ENCODE peak calls at places on chromosomes 16 and 17, in nine cellular contexts. I is stimulated activated CD8-positive, alpha-beta memory T cell treated with anti-CD3 and anti-CD28 coated beads, Interleukin-4, amount 100 ng/mL, for 24 hours; R is Caki2; O is endodermal cell; A is mucosa of descending colon; V is activated CD4-positive, alpha-beta memory T cell treated with anti-CD3 and anti-CD28 coated beads for 36 hours; Q is H1; C is left colon; S is DMS53. B is an unnamed sample.

GRCh38 chr17:63476857-63477470 is at the start of gene ACE:
- DNase-seq in I (peak), R (no peak), O (peak), A (peak), V (peak), Q (no peak), C (peak), S (peak), B (no peak)

GRCh38 chr16:1188781-1189189 is 35.9 kb downstream of the CACNA1H start:
- DNase-seq in I (peak), R (peak), O (peak), A (peak), V (peak), Q (peak), C (peak), S (peak), B (peak)

GRCh38 chr16:71242601-71243000 is 12.1 kb upstream of the HYDIN start:
- DNase-seq in I (no peak), R (no peak), O (no peak), A (no peak), V (no peak), Q (no peak), C (no peak), S (no peak), B (no peak)

GRCh38 chr17:6107791-6108190 is 37.6 kb downstream of the WSCD1 start:
- DNase-seq in I (no peak), R (no peak), O (peak), A (no peak), V (no peak), Q (no peak), C (no peak), S (no peak), B (no peak)

GRCh38 chr16:17437142-17437720 is 33.5 kb downstream of the XYLT1 start:
- DNase-seq in I (no peak), R (no peak), O (no peak), A (no peak), V (no peak), Q (no peak), C (no peak), S (no peak), B (no peak)

GRCh38 chr16:58426095-58426494 is 33.8 kb downstream of the GINS3 start:
- DNase-seq in I (peak), R (no peak), O (no peak), A (no peak), V (peak), Q (no peak), C (peak), S (no peak), B (no peak)

GRCh38 chr16:30567160-30567990 is 4.1 kb downstream of the ZNF688 start:
- DNase-seq in I (peak), R (peak), O (no peak), A (no peak), V (peak), Q (no peak), C (no peak), S (peak), B (no peak)

GRCh38 chr17:57911834-57912673 is 43.2 kb downstream of the CUEDC1 start:
- DNase-seq in I (no peak), R (no peak), O (peak), A (peak), V (no peak), Q (no peak), C (peak), S (peak), B (no peak)

GRCh38 chr17:17206149-17206912 is at the start of gene PLD6:
- DNase-seq in I (peak), R (peak), O (no peak), A (peak), V (peak), Q (no peak), C (peak), S (peak), B (peak)

GRCh38 chr16:77682586-77682985 is 39.7 kb upstream of the NUDT7 start:
- DNase-seq in I (no peak), R (no peak), O (no peak), A (no peak), V (no peak), Q (no peak), C (no peak), S (no peak), B (no peak)

GRCh38 chr16:3760518-3760917 is 43.2 kb upstream of the TRAP1 start:
- DNase-seq in I (no peak), R (no peak), O (no peak), A (no peak), V (no peak), Q (no peak), C (no peak), S (no peak), B (no peak)

GRCh38 chr16:59339871-59340270 is 605.8 kb upstream of the GOT2 start:
- DNase-seq in I (no peak), R (no peak), O (peak), A (no peak), V (no peak), Q (peak), C (no peak), S (no peak), B (no peak)

GRCh38 chr17:17520599-17521232 is 24.5 kb upstream of the RASD1 start:
- DNase-seq in I (no peak), R (no peak), O (no peak), A (no peak), V (no peak), Q (no peak), C (no peak), S (no peak), B (no peak)

GRCh38 chr16:4140652-4141051 is 24.4 kb upstream of the ADCY9 start:
- DNase-seq in I (no peak), R (peak), O (no peak), A (no peak), V (no peak), Q (no peak), C (no peak), S (no peak), B (no peak)

GRCh38 chr16:24036614-24037013 is 200.8 kb downstream of the PRKCB start:
- DNase-seq in I (no peak), R (peak), O (peak), A (peak), V (peak), Q (no peak), C (peak), S (peak), B (peak)

GRCh38 chr16:50839920-50840729 is 98.2 kb downstream of the CYLD start:
- DNase-seq in I (no peak), R (no peak), O (peak), A (no peak), V (no peak), Q (no peak), C (no peak), S (no peak), B (no peak)

GRCh38 chr16:28567292-28567691 is 13.6 kb downstream of the SGF29 start:
- DNase-seq in I (no peak), R (no peak), O (no peak), A (no peak), V (no peak), Q (no peak), C (no peak), S (no peak), B (no peak)

GRCh38 chr17:75688209-75688771 is 21.2 kb downstream of the SAP30BP start:
- DNase-seq in I (no peak), R (no peak), O (no peak), A (peak), V (peak), Q (no peak), C (no peak), S (no peak), B (no peak)

GRCh38 chr17:49217651-49218413 is 7.3 kb downstream of the ABI3 start:
- DNase-seq in I (peak), R (no peak), O (no peak), A (peak), V (peak), Q (no peak), C (peak), S (no peak), B (no peak)

GRCh38 chr17:1197379-1197778 is 17.6 kb upstream of the ABR start:
- DNase-seq in I (no peak), R (no peak), O (no peak), A (no peak), V (no peak), Q (no peak), C (no peak), S (no peak), B (no peak)

GRCh38 chr17:74750039-74750326 is 1.6 kb downstream of the NHERF1 start:
- DNase-seq in I (no peak), R (no peak), O (no peak), A (no peak), V (no peak), Q (no peak), C (no peak), S (no peak), B (no peak)

GRCh38 chr16:85988723-85989313 is 89.9 kb downstream of the IRF8 start:
- DNase-seq in I (no peak), R (no peak), O (peak), A (no peak), V (peak), Q (no peak), C (peak), S (no peak), B (no peak)

GRCh38 chr16:53743149-53743566 is 39.2 kb downstream of the FTO start:
- DNase-seq in I (no peak), R (peak), O (peak), A (no peak), V (peak), Q (no peak), C (peak), S (peak), B (peak)

GRCh38 chr17:80919331-80920284 is 72.0 kb upstream of the CHMP6 start:
- DNase-seq in I (no peak), R (no peak), O (no peak), A (no peak), V (no peak), Q (no peak), C (no peak), S (no peak), B (no peak)

GRCh38 chr17:50238594-50239287 is 35.5 kb upstream of the TMEM92 start:
- DNase-seq in I (no peak), R (no peak), O (no peak), A (no peak), V (no peak), Q (no peak), C (no peak), S (peak), B (peak)

GRCh38 chr17:50060951-50061712 is 5.2 kb downstream of the ITGA3 start:
- DNase-seq in I (no peak), R (no peak), O (peak), A (peak), V (no peak), Q (no peak), C (peak), S (no peak), B (peak)

GRCh38 chr17:2780256-2780655 is 16.0 kb upstream of the RAP1GAP2 start:
- DNase-seq in I (no peak), R (no peak), O (no peak), A (peak), V (no peak), Q (no peak), C (peak), S (no peak), B (no peak)

GRCh38 chr17:31269597-31269996 is 27.4 kb downstream of the OMG start:
- DNase-seq in I (no peak), R (peak), O (peak), A (no peak), V (no peak), Q (peak), C (no peak), S (no peak), B (peak)

GRCh38 chr17:50270430-50271172 is 3.7 kb upstream of the TMEM92 start:
- DNase-seq in I (no peak), R (no peak), O (no peak), A (no peak), V (peak), Q (no peak), C (no peak), S (no peak), B (peak)

GRCh38 chr16:2686912-2687507 is 4.7 kb downstream of the KCTD5 start:
- DNase-seq in I (peak), R (no peak), O (no peak), A (peak), V (peak), Q (no peak), C (peak), S (no peak), B (no peak)

GRCh38 chr17:44971776-44972483 is 3.8 kb upstream of the C1QL1 start:
- DNase-seq in I (peak), R (no peak), O (peak), A (no peak), V (peak), Q (no peak), C (no peak), S (no peak), B (peak)

GRCh38 chr16:2765462-2766404 is 11.3 kb downstream of the ELOB start:
- DNase-seq in I (no peak), R (no peak), O (no peak), A (peak), V (no peak), Q (no peak), C (no peak), S (no peak), B (no peak)

GRCh38 chr16:1635070-1635469 is 22.9 kb downstream of the CRAMP1 start:
- DNase-seq in I (no peak), R (no peak), O (no peak), A (no peak), V (peak), Q (no peak), C (no peak), S (no peak), B (no peak)

GRCh38 chr16:77835111-77835510 is 46.7 kb downstream of the VAT1L start:
- DNase-seq in I (no peak), R (no peak), O (no peak), A (no peak), V (no peak), Q (no peak), C (no peak), S (no peak), B (no peak)

GRCh38 chr17:58200024-58200633 is 7.6 kb downstream of the EPX start:
- DNase-seq in I (peak), R (no peak), O (peak), A (peak), V (peak), Q (peak), C (peak), S (peak), B (peak)

GRCh38 chr17:82272495-82273326 is 789 bp downstream of the CSNK1D start:
- DNase-seq in I (no peak), R (no peak), O (peak), A (peak), V (peak), Q (no peak), C (peak), S (peak), B (no peak)

GRCh38 chr17:51908841-51909537 is 249.5 kb downstream of the CA10 start:
- DNase-seq in I (no peak), R (no peak), O (no peak), A (no peak), V (no peak), Q (no peak), C (no peak), S (no peak), B (no peak)

GRCh38 chr17:51673066-51673465 is 412.7 kb downstream of the UTP18 start:
- DNase-seq in I (no peak), R (no peak), O (no peak), A (no peak), V (no peak), Q (no peak), C (no peak), S (no peak), B (no peak)

GRCh38 chr16:81889896-81890634 is 111.0 kb downstream of the PLCG2 start:
- DNase-seq in I (peak), R (peak), O (peak), A (peak), V (peak), Q (peak), C (peak), S (peak), B (peak)